ENCODE peak calls at places on chromosomes 6 and 20, in four cellular contexts. R is adipocyte, B is tibial artery, X is PC-3. C is an unnamed sample. For H3K4me1, the result is how much of the 10 kb centered on the place peaks cover.

GRCh38 chr6:66421570-66421969 is 714.5 kb upstream of the EYS start:
- DNase-seq in R (peak), B (no peak), X (peak), C (no peak)

GRCh38 chr6:147724454-147724853 is 216.0 kb downstream of the SAMD5 start:
- DNase-seq in R (no peak), B (no peak), X (no peak), C (no peak)

GRCh38 chr6:44297063-44298038 is 15.8 kb downstream of the AARS2 start:
- DNase-seq in R (peak), B (no peak), X (peak), C (peak)

GRCh38 chr20:63017076-63017825 is 10.5 kb upstream of the BHLHE23 start:
- DNase-seq in R (no peak), B (no peak), X (no peak), C (no peak)

GRCh38 chr20:1215386-1216170 is 10.3 kb upstream of the RAD21L1 start:
- DNase-seq in R (no peak), B (no peak), X (no peak), C (no peak)

GRCh38 chr6:135411339-135411738 is 86.2 kb downstream of the AHI1 start:
- DNase-seq in R (no peak), B (no peak), X (peak), C (no peak)

GRCh38 chr20:32614303-32614702 is 29.2 kb upstream of the NOL4L start:
- DNase-seq in R (no peak), B (no peak), X (no peak), C (peak)

GRCh38 chr6:148716811-148717210 is 30.0 kb upstream of the UST start:
- DNase-seq in R (no peak), B (no peak), X (no peak), C (no peak)

GRCh38 chr6:111258615-111259088 is 171.3 kb downstream of the SLC16A10 start:
- DNase-seq in R (no peak), B (no peak), X (peak), C (peak)

GRCh38 chr6:105137388-105137787 is 42.4 kb downstream of the POPDC3 start:
- DNase-seq in R (peak), B (no peak), X (no peak), C (peak)

GRCh38 chr20:52410746-52411317 is 219.3 kb upstream of the ZFP64 start:
- DNase-seq in R (no peak), B (no peak), X (no peak), C (no peak)

GRCh38 chr6:87692097-87692496 is 9.9 kb downstream of the AKIRIN2 start:
- DNase-seq in R (no peak), B (no peak), X (no peak), C (no peak)

GRCh38 chr20:2379511-2380229 is 1.0 kb upstream of the TGM6 start:
- DNase-seq in R (no peak), B (no peak), X (no peak), C (peak)

GRCh38 chr6:66558189-66558588 is 851.2 kb upstream of the EYS start:
- DNase-seq in R (no peak), B (no peak), X (peak), C (no peak)

GRCh38 chr6:102438181-102438580 is 1044.7 kb downstream of the GRIK2 start:
- DNase-seq in R (no peak), B (no peak), X (no peak), C (no peak)

GRCh38 chr20:8602389-8603116 is 466.3 kb upstream of the PLCB4 start:
- DNase-seq in R (peak), B (no peak), X (no peak), C (peak)

GRCh38 chr6:43807228-43808061 is 37.4 kb downstream of the VEGFA start:
- DNase-seq in R (peak), B (no peak), X (no peak), C (no peak)

GRCh38 chr6:68235192-68235812 is 399.8 kb upstream of the ADGRB3 start:
- DNase-seq in R (no peak), B (no peak), X (peak), C (no peak)

GRCh38 chr6:30169658-30170614 is 6.6 kb downstream of the TRIM15 start:
- DNase-seq in R (peak), B (no peak), X (peak), C (peak)

GRCh38 chr6:161266866-161267265 is 7.0 kb downstream of the AGPAT4 start:
- DNase-seq in R (no peak), B (no peak), X (no peak), C (no peak)

GRCh38 chr20:58714923-58715708 is 22.5 kb downstream of the NPEPL1 start:
- DNase-seq in R (no peak), B (no peak), X (no peak), C (peak)

GRCh38 chr6:122702846-122703245 is 76.7 kb upstream of the FABP7 start:
- DNase-seq in R (peak), B (no peak), X (no peak), C (no peak)

GRCh38 chr6:136703331-136703846 is 88.9 kb downstream of the MAP3K5 start:
- DNase-seq in R (no peak), B (no peak), X (no peak), C (no peak)

GRCh38 chr6:155418017-155418749 is 37.5 kb downstream of the NOX3 start:
- DNase-seq in R (peak), B (peak), X (no peak), C (no peak)

GRCh38 chr20:22389836-22390542 is 194.4 kb downstream of the FOXA2 start:
- DNase-seq in R (no peak), B (no peak), X (peak), C (no peak)

GRCh38 chr20:22384978-22385377 is 199.4 kb downstream of the FOXA2 start:
- DNase-seq in R (no peak), B (no peak), X (no peak), C (no peak)

GRCh38 chr20:22386300-22386623 is 198.1 kb downstream of the FOXA2 start:
- DNase-seq in R (no peak), B (no peak), X (no peak), C (no peak)

GRCh38 chr20:22385602-22386299 is 198.6 kb downstream of the FOXA2 start:
- DNase-seq in R (no peak), B (no peak), X (peak), C (no peak)

DNA sequence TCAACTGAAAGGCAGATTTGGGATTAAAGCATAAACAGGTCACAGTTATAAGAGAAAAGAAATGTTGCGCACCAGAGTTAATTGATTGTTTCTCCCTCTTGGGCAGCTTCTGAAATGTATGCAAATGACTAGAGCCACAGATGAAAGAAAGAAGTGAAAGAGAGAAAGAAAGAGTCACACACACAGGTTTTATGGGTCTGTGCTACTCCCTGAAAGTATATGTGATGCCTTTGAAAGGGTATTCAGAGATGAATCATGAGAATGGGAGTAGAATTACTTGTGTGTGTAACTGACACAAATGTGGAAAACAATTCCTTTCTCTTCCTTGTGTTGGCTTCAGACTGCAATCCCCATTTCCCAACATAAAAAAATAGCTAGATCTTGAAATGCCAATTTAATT is 196.9 kb downstream of the FOXA2 start:
- DNase-seq in R (no peak), B (no peak), X (peak), C (peak)
- H3K4me1 ChIP-seq in R (under half), B (under half), X (half or more), C (under half)

GRCh38 chr20:44477151-44477550 is 1.5 kb downstream of the TTPAL start:
- DNase-seq in R (no peak), B (no peak), X (peak), C (no peak)
- H3K4me1 ChIP-seq in R (under half), B (under half), X (under half), C (under half)

GRCh38 chr6:134175532-134176282 is 123.3 kb upstream of the SLC2A12 start:
- DNase-seq in R (peak), B (peak), X (peak), C (peak)

GRCh38 chr6:134174790-134175531 is 122.5 kb upstream of the SLC2A12 start:
- DNase-seq in R (peak), B (peak), X (peak), C (peak)

GRCh38 chr6:134177236-134177635 is 124.8 kb upstream of the SLC2A12 start:
- DNase-seq in R (no peak), B (no peak), X (no peak), C (no peak)

GRCh38 chr6:134177753-134178229 is 125.4 kb upstream of the SLC2A12 start:
- DNase-seq in R (peak), B (no peak), X (no peak), C (no peak)

DNA sequence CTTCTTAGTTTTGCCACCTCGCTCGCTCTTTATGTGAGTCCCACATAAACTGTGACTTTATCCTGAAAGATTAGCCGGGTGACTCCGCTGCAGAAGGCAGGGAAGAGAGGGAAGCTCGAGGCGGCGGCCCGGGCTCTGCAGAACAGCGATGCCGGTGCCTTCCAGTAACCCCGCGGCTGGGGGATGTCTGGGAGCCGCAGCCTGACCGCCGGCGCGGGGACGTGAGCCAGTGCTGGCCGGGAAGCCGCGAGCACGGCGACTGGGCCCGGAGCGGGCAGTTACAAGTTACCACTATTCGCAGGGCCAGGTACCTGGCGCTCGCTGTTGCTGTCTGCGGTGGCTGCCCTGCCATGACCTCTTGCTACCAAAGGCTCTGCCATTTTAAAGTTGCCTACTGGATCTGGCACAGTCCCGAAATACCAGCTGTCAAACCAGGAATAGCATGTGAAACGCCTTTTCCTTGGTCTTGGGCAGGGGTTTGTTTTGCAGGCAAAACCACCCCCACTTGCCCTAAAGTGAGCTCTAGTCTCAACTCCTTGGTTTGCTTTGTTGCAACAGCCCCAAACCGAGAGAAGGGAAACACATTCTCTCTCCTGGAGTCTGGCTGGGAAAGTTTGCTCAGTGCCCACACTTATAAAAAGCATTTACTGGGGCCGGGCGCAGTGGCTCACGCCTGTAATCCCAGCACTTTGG is 124.0 kb upstream of the SLC2A12 start:
- DNase-seq in R (peak), B (peak), X (peak), C (peak)
- H3K4me1 ChIP-seq in R (under half), B (under half), X (under half), C (under half)

DNA sequence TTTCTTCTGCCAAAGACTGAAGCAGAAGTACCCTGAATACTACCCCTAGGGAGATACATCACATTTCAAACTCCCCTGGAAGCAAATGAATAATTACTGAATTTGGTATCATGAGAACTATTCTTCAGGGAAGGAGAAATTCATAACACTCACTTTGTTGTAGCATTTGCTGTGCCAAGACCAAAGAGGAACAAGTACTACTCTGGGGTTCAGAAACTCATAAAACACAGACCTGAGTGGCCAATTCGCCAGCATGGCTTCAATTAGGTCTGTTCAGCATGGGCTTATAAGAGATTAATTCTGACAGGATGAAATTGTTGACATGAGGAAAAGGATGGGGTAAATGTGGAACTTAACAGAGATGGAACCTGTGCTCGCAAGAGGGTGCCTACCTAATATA is 6.5 kb downstream of the ELOVL5 start:
- DNase-seq in R (no peak), B (no peak), X (no peak), C (no peak)
- H3K4me1 ChIP-seq in R (half or more), B (under half), X (under half), C (under half)

GRCh38 chr6:137725949-137726348 is 141.1 kb upstream of the TNFAIP3 start:
- DNase-seq in R (no peak), B (no peak), X (no peak), C (no peak)
- H3K4me1 ChIP-seq in R (half or more), B (under half), X (under half), C (under half)

DNA sequence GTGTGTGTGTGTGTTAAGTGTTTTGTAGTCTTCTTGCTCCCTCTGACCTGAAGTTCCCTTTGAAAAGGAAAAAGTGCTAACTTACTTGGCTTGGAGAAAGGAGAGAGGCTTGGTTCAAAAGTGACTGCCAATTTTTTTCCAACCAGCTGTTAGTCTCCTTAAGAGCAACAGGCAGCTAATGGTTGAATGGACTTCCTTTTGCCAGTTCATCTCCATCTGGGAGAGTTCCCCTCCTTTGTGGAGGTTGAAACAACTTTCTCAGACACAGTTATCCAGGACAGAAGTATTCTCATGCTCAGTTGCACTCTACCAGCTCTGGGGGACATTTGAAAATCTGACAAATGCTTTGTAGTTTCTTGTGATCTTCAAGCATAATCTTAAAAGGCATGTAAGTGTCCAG is 4.5 kb downstream of the RIPOR2 start:
- DNase-seq in R (no peak), B (no peak), X (no peak), C (no peak)
- H3K4me1 ChIP-seq in R (half or more), B (under half), X (under half), C (under half)

GRCh38 chr20:36493013-36493800 is 48.1 kb upstream of the MYL9 start:
- DNase-seq in R (no peak), B (no peak), X (peak), C (peak)
- H3K4me1 ChIP-seq in R (half or more), B (under half), X (under half), C (half or more)

GRCh38 chr6:4775591-4776492 is at the start of gene CDYL:
- DNase-seq in R (peak), B (peak), X (peak), C (peak)
- H3K4me1 ChIP-seq in R (under half), B (under half), X (under half), C (under half)

GRCh38 chr20:35766843-35767242 is 5.0 kb upstream of the PHF20 start:
- DNase-seq in R (no peak), B (no peak), X (no peak), C (no peak)

GRCh38 chr20:35771689-35772562 is at the start of gene PHF20:
- DNase-seq in R (peak), B (peak), X (peak), C (peak)

GRCh38 chr20:35771367-35771688 is 487 bp upstream of the PHF20 start:
- DNase-seq in R (no peak), B (no peak), X (no peak), C (no peak)

GRCh38 chr20:35772563-35773058 is 796 bp downstream of the PHF20 start:
- DNase-seq in R (peak), B (no peak), X (no peak), C (peak)

DNA sequence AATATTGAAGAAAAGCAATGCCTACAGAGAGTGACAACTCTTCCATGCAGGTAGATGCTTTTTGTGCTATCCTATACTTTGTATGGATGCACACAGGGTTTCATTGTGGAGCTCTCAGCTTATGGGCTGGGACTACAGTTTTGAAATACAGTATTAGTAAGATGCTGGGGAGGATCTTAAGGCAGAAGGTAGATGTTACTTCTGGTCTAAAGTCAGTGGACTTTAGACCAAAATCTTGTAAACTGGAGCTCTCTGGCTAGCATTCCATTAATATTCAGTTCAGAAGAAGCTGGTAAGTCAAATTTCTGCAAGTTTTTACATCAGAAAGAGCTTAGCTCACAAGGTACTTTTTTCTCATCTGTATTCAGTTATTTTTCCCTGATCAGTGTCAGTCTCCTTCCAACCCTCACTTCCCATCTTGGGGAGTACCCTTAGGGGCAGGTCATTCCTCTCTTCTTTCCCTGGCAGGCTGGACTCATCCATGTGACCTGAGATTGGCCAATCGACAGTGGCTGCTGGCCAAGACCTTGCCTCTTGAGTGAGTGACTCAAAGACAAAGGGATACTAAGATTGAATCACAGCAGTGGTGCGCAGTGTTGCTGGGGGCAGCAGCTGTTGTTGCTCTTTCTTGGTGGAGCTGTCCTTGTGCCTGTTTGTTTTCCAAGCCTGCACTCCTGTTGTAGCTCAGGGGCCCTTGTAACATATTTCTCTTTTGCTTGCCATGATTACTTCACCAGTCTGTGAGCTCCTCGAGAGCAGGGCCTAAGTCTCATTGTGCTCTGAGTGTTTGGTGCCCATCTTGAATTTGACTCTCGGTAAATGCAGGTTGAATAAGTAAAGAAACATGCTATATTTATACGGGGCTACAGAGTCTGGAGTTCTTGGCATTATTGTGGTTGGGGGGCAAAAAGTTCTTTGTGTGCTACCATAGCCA is 2.8 kb upstream of the PHF20 start:
- DNase-seq in R (peak), B (peak), X (peak), C (peak)
- H3K4me1 ChIP-seq in R (under half), B (under half), X (under half), C (under half)

DNA sequence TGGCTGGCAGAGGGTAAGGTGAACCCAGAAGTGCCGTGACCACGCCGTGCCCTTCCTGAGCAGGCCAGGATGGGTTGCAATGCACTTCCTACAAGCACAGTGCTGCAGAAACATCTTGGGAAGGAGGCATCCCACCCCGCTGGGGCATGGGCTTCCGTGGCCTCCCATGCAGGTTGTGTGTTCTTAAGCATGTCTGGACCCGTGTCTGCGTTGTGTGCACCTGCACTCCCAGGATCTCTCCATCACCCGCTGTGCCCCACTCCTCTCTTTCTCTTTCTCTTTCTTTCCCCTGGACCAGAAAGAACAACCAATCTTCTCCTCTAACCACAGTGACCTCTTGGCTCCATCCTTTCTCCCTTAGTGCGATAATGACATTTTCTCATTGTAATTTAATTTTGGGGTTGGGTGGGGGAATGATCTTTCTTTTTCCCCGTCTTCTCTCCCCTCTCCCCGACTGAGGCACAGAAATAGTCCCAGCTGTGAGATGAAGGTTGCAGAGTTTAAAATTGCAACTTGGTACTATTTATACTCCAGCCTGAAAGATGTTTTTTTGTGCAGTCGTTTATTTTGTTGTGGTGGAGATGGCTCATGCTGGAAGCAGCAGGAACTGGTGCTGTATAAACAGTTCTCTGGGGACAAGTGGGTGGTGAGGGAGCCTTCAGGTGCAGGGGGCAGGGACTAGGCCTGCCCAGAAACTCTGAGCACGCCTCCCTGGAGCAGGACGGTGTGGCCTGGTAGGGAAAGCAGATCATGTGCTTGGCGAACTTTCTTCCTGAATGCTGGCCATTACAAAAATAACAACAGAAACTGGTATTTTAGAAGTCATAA is 20.5 kb downstream of the BCAS4 start:
- DNase-seq in R (peak), B (peak), X (peak), C (peak)
- H3K4me1 ChIP-seq in R (under half), B (under half), X (under half), C (under half)